ENCODE peak calls at places on chromosomes 2 and 18, in five cellular contexts. R is stomach; F is sigmoid colon; S is right atrium auricular region; U is CD8-positive, alpha-beta T cell. H is an unnamed sample. For H3K36me3, the result is how much of the 10 kb centered on the place peaks cover.

GRCh38 chr18:38868757-38869156 is 1303.2 kb upstream of the CELF4 start:
- DNase-seq in U (no peak), R (no peak), S (no peak), F (no peak), H (no peak)

GRCh38 chr2:91839904-91840868 is 3031.0 kb upstream of the TEKT4 start:
- DNase-seq in S (no peak), R (no peak), U (no peak), F (no peak), H (no peak)

GRCh38 chr2:171574149-171574795 is 52.0 kb downstream of the CYBRD1 start:
- DNase-seq in U (peak), R (peak), S (peak), F (peak), H (peak)

GRCh38 chr2:217899231-217900009 is 103.4 kb downstream of the TNS1 start:
- DNase-seq in R (peak), S (peak), F (peak), U (no peak), H (no peak)

GRCh38 chr2:25620711-25621110 is 52.7 kb downstream of the DTNB start:
- DNase-seq in S (no peak), R (no peak), U (no peak), F (no peak), H (no peak)

GRCh38 chr2:175630319-175631246 is 371.5 kb downstream of the LNPK start:
- DNase-seq in R (no peak), U (no peak), S (no peak), F (no peak), H (no peak)

GRCh38 chr2:190649798-190650390 is 1.0 kb downstream of the NAB1 start:
- DNase-seq in F (no peak), R (no peak), U (no peak), S (no peak), H (no peak)

GRCh38 chr2:20450201-20451108 is 3.6 kb downstream of the RHOB start:
- DNase-seq in F (peak), S (peak), U (no peak), R (peak), H (no peak)

GRCh38 chr2:219405451-219405850 is 12.7 kb upstream of the DES start:
- DNase-seq in R (no peak), U (no peak), S (no peak), F (peak), H (no peak)

GRCh38 chr2:179129574-179130238 is 79.8 kb upstream of the CCDC141 start:
- DNase-seq in R (no peak), F (no peak), U (no peak), S (no peak), H (no peak)

GRCh38 chr2:179981085-179981484 is 26.0 kb downstream of the CWC22 start:
- DNase-seq in U (no peak), F (no peak), S (no peak), R (no peak), H (no peak)

GRCh38 chr2:95389256-95390119 is 13.0 kb upstream of the FAHD2A start:
- DNase-seq in U (no peak), R (peak), S (peak), F (peak), H (peak)

GRCh38 chr18:51287818-51288508 is 90.5 kb upstream of the MEX3C start:
- DNase-seq in S (no peak), U (no peak), R (no peak), F (no peak), H (no peak)

GRCh38 chr2:231673348-231673770 is 35.0 kb upstream of the PTMA start:
- DNase-seq in F (peak), R (peak), U (no peak), S (no peak), H (no peak)

GRCh38 chr2:195411219-195411687 is 245.8 kb upstream of the SLC39A10 start:
- DNase-seq in S (no peak), U (no peak), F (no peak), R (no peak), H (no peak)

GRCh38 chr2:161250864-161251436 is 57.3 kb upstream of the PSMD14 start:
- DNase-seq in R (no peak), S (no peak), F (no peak), U (no peak), H (peak)

GRCh38 chr2:202178342-202178958 is 59.9 kb downstream of the SUMO1 start:
- DNase-seq in R (peak), S (peak), U (peak), F (peak), H (no peak)

GRCh38 chr2:134377730-134378129 is 123.9 kb downstream of the MGAT5 start:
- DNase-seq in F (no peak), S (no peak), U (no peak), R (no peak), H (no peak)

GRCh38 chr18:28409811-28410210 is 232.9 kb upstream of the CDH2 start:
- DNase-seq in R (no peak), S (no peak), U (no peak), F (no peak), H (no peak)
- H3K4me3 ChIP-seq in R (no peak), S (no peak), U (no peak), F (no peak), H (no peak)

DNA sequence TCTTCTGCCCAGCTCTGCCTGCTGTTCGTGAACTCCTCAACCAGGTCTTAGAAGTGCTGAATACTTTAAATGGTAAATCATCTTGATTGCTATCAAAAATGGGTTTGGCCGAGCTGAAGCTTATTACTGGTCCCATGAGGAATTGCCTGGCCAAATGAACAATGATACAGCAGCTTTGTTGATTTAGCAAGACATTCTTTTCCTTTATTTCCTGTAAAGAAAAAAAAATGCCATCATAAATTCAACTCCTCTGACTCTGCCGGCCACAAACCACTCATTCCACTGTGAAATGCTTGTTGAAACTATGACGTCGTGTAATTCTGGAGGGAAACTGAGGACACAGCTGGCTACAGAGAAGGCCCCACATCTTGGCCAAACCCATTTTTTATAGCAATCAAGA is 74.3 kb upstream of the ID2 start:
- DNase-seq in U (no peak), R (no peak), F (no peak), S (no peak), H (no peak)
- TF ChIP-seq CTCF in U (no peak), R (no peak), F (no peak), S (no peak), H (no peak)

DNA sequence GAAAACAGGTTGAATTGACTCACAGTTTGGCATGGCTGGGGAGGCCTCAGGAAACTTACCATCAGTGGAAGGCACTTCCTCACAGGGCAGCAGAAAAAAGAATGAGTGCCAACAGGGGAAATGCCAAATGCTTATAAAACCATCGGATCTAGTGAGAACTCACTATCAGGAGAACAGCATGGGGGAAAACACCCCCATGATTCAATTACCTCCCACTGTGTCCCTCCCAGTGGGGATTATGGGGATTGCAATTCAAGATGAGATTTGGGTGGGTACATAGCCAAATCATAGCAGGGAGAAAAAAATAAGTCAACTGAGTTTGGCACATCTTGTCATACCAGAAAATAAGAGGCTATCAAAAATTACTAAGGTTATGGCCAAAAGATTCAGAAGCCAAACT is 96.3 kb downstream of the TRIP12 start:
- DNase-seq in R (no peak), U (no peak), F (no peak), S (no peak), H (no peak)
- H3K36me3 ChIP-seq in R (half or more), U (under half), F (under half), S (half or more), H (under half)

GRCh38 chr2:28906376-28906775 is 11.9 kb downstream of the WDR43 start:
- DNase-seq in U (no peak), F (no peak), S (no peak), R (no peak), H (no peak)

GRCh38 chr2:28906821-28907220 is 12.4 kb downstream of the WDR43 start:
- DNase-seq in S (no peak), F (no peak), R (no peak), U (no peak), H (no peak)

GRCh38 chr2:28905533-28905932 is 11.1 kb downstream of the WDR43 start:
- DNase-seq in U (no peak), F (no peak), R (no peak), S (no peak), H (no peak)

GRCh38 chr2:28909655-28910054 is 15.2 kb downstream of the WDR43 start:
- DNase-seq in R (no peak), U (no peak), F (no peak), S (no peak), H (no peak)

DNA sequence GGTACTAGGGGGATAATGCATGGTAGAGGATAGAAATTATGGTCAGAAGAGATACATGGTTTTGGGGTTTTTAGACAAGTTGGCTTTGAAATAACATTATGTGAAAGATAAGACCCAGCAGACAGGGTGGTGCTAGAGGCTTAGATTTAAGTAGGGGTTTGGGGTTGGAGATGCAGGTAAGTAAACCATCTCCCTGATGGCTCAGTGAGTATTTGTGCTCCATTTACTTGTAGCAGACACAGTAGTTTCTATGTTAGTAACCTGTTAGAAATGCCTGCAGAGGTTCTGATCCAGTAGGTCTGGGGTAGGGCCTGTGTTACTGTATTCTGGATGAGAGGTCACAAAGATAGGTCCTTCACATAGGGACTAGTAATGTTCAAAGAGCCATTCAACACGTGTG is 13.7 kb downstream of the WDR43 start:
- DNase-seq in U (no peak), S (no peak), F (no peak), R (no peak), H (no peak)
- H3K4me3 ChIP-seq in U (no peak), S (no peak), F (no peak), R (no peak), H (no peak)

DNA sequence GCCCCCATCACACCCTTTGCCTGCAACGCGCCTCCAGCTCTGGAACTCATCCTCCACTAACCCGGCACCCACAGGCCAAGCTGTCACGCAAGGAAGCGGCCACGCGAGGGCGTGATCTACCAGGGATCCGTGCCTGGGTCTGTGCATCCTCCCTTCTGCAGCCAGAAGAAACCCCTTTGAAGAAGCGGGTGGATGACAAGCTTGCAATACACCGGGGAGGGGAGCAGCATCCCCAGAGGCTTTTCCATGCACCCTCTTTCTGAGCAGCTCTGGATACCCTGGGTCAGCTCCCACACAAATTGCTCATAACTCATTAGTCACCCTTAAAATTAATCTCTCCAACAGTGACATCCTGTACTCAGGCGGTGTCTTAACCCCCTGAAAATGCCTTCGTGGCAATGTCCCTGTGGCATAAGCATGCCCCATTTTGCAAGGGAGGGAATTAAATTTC is 47.6 kb downstream of the PDCL3 start:
- DNase-seq in F (peak), U (peak), R (peak), S (peak), H (peak)
- TF ChIP-seq CTCF in F (peak), U (peak), R (peak), S (peak), H (peak)

GRCh38 chr2:118251427-118251826 is 163.2 kb downstream of the INSIG2 start:
- DNase-seq in R (no peak), U (no peak), F (no peak), S (no peak), H (no peak)
- H3K36me3 ChIP-seq in R (under half), U (under half), F (under half), S (under half), H (under half)